ENCODE peak calls at places on chromosomes 13 and 19, in seven cellular contexts. U, G, S, X, W, K and V are unnamed samples.

GRCh38 chr13:58190578-58190977 is 559.0 kb downstream of the PCDH17 start:
- DNase-seq in U (no peak), G (no peak), S (no peak), X (no peak), W (no peak), K (no peak), V (no peak)

GRCh38 chr13:46392967-46393366 is 5.9 kb upstream of the RUBCNL start:
- DNase-seq in U (no peak), G (no peak), S (no peak), X (peak), W (no peak), K (no peak), V (no peak)

GRCh38 chr19:51479531-51480331 is 1.4 kb downstream of the CEACAM18 start:
- DNase-seq in U (no peak), G (no peak), S (no peak), X (no peak), W (no peak), K (no peak), V (no peak)

GRCh38 chr19:32166238-32166637 is 179.2 kb upstream of the ZNF507 start:
- DNase-seq in U (no peak), G (no peak), S (peak), X (no peak), W (no peak), K (no peak), V (no peak)

GRCh38 chr19:469833-470232 is 9.0 kb upstream of the SHC2 start:
- DNase-seq in U (no peak), G (no peak), S (no peak), X (no peak), W (no peak), K (no peak), V (no peak)

GRCh38 chr19:16627194-16627927 is 643 bp downstream of the MED26 start:
- DNase-seq in U (peak), G (no peak), S (no peak), X (no peak), W (peak), K (no peak), V (peak)

GRCh38 chr13:28336193-28336657 is 158.7 kb downstream of the FLT1 start:
- DNase-seq in U (no peak), G (no peak), S (no peak), X (no peak), W (no peak), K (no peak), V (no peak)

GRCh38 chr13:51729853-51730553 is 74.0 kb downstream of the DHRS12 start:
- DNase-seq in U (no peak), G (no peak), S (peak), X (peak), W (no peak), K (peak), V (no peak)

GRCh38 chr13:49833402-49833801 is 40.9 kb upstream of the KPNA3 start:
- DNase-seq in U (no peak), G (no peak), S (no peak), X (no peak), W (no peak), K (no peak), V (no peak)

GRCh38 chr13:20810808-20811207 is 37.0 kb upstream of the EEF1AKMT1 start:
- DNase-seq in U (no peak), G (no peak), S (no peak), X (no peak), W (no peak), K (no peak), V (no peak)

GRCh38 chr19:3867971-3868769 is 668 bp downstream of the ZFR2 start:
- DNase-seq in U (no peak), G (no peak), S (no peak), X (no peak), W (no peak), K (no peak), V (no peak)

GRCh38 chr19:40412866-40413265 is 312 bp downstream of the PRX start:
- DNase-seq in U (no peak), G (no peak), S (no peak), X (no peak), W (no peak), K (no peak), V (no peak)

GRCh38 chr13:35211949-35212348 is 264.5 kb downstream of the MAB21L1 start:
- DNase-seq in U (no peak), G (no peak), S (no peak), X (no peak), W (no peak), K (no peak), V (no peak)

GRCh38 chr13:77536358-77536757 is 852 bp downstream of the SCEL start:
- DNase-seq in U (no peak), G (no peak), S (no peak), X (no peak), W (no peak), K (no peak), V (no peak)

GRCh38 chr13:100517706-100518105 is 70.9 kb downstream of the GGACT start:
- DNase-seq in U (peak), G (no peak), S (no peak), X (no peak), W (no peak), K (no peak), V (no peak)

GRCh38 chr19:38247734-38248268 is 8.4 kb downstream of the PPP1R14A start:
- DNase-seq in U (no peak), G (no peak), S (no peak), X (no peak), W (no peak), K (no peak), V (no peak)

GRCh38 chr19:1624458-1624857 is 19.2 kb upstream of the UQCR11 start:
- DNase-seq in U (peak), G (peak), S (no peak), X (peak), W (peak), K (peak), V (no peak)

GRCh38 chr19:58466760-58467589 is at the start of gene ZNF324:
- DNase-seq in U (peak), G (peak), S (peak), X (peak), W (peak), K (peak), V (peak)

GRCh38 chr13:80509264-80509663 is 168.3 kb upstream of the SPRY2 start:
- DNase-seq in U (no peak), G (no peak), S (no peak), X (no peak), W (no peak), K (no peak), V (no peak)

GRCh38 chr13:97948041-97948440 is 5.4 kb upstream of the IPO5 start:
- DNase-seq in U (no peak), G (no peak), S (no peak), X (no peak), W (no peak), K (no peak), V (peak)

GRCh38 chr13:27712421-27712820 is 79.9 kb upstream of the GSX1 start:
- DNase-seq in U (peak), G (peak), S (no peak), X (no peak), W (no peak), K (no peak), V (no peak)

GRCh38 chr19:50315773-50316448 is 13.3 kb downstream of the KCNC3 start:
- DNase-seq in U (no peak), G (peak), S (no peak), X (peak), W (no peak), K (no peak), V (no peak)

GRCh38 chr19:18194208-18194530 is 1.2 kb downstream of the MPV17L2 start:
- DNase-seq in U (no peak), G (no peak), S (no peak), X (no peak), W (no peak), K (no peak), V (no peak)

GRCh38 chr13:84651288-84651687 is 769.0 kb upstream of the SLITRK1 start:
- DNase-seq in U (no peak), G (no peak), S (no peak), X (peak), W (no peak), K (peak), V (no peak)

GRCh38 chr13:19023115-19023514 is 158.5 kb downstream of the TUBA3C start:
- DNase-seq in U (no peak), G (no peak), S (no peak), X (no peak), W (no peak), K (no peak), V (no peak)

GRCh38 chr19:19451429-19452240 is 46.2 kb downstream of the GATAD2A start:
- DNase-seq in U (peak), G (no peak), S (no peak), X (no peak), W (no peak), K (no peak), V (no peak)